ENCODE peak calls at places on chromosomes 12 and 14, in six cellular contexts. H is neuronal stem cell, Z is mesendoderm, N is mesenchymal stem cell, P is IMR-90, O is H1. A is an unnamed sample.

GRCh38 chr12:15978431-15978950 is 67.4 kb downstream of the DERA start:
- DNase-seq in H (no peak), Z (peak), N (peak), P (peak), O (no peak), A (no peak)

GRCh38 chr14:77125275-77126073 is 16.1 kb downstream of the ZDHHC22 start:
- DNase-seq in P (no peak), O (no peak), Z (peak), N (no peak), H (no peak), A (peak)

GRCh38 chr12:77166711-77167110 is 101.3 kb upstream of the E2F7 start:
- DNase-seq in Z (no peak), N (no peak), O (no peak), P (no peak), H (no peak), A (no peak)

GRCh38 chr14:53156238-53156637 is 3.1 kb upstream of the DDHD1 start:
- DNase-seq in Z (no peak), H (no peak), O (no peak), P (no peak), N (no peak), A (no peak)

GRCh38 chr12:4449862-4450222 is 4.2 kb upstream of the FGF6 start:
- DNase-seq in Z (no peak), O (no peak), H (no peak), P (no peak), N (no peak), A (no peak)

GRCh38 chr14:59346796-59347510 is 118.2 kb downstream of the GPR135 start:
- DNase-seq in H (no peak), P (peak), O (no peak), N (peak), Z (no peak), A (no peak)

GRCh38 chr12:57089259-57090245 is 638 bp downstream of the NAB2 start:
- DNase-seq in P (peak), H (no peak), N (peak), Z (peak), O (no peak), A (no peak)

GRCh38 chr12:55659486-55660385 is 23.0 kb downstream of the OR10P1 start:
- DNase-seq in Z (peak), O (no peak), N (peak), H (no peak), P (peak), A (no peak)

GRCh38 chr12:124369055-124369900 is 74.4 kb downstream of the RFLNA start:
- DNase-seq in P (peak), H (no peak), N (peak), Z (no peak), O (no peak), A (no peak)

GRCh38 chr14:50052517-50052916 is 63.9 kb downstream of the VCPKMT start:
- DNase-seq in N (no peak), O (no peak), P (no peak), H (no peak), Z (no peak), A (no peak)

GRCh38 chr14:52553002-52553670 is 500 bp downstream of the GPR137C start:
- DNase-seq in H (no peak), P (no peak), N (peak), O (no peak), Z (peak), A (peak)

GRCh38 chr12:53265783-53266182 is 2.3 kb upstream of the ESPL1 start:
- DNase-seq in O (no peak), N (no peak), H (no peak), Z (no peak), P (no peak), A (no peak)

GRCh38 chr14:99322731-99323599 is 51.0 kb upstream of the BCL11B start:
- DNase-seq in Z (no peak), N (no peak), H (no peak), O (no peak), P (no peak), A (no peak)

GRCh38 chr12:79127268-79127895 is 262.8 kb downstream of the SYT1 start:
- DNase-seq in N (peak), Z (no peak), P (peak), O (no peak), H (no peak), A (no peak)

GRCh38 chr12:92466391-92467305 is 236.1 kb upstream of the PLEKHG7 start:
- DNase-seq in H (peak), O (peak), Z (peak), P (peak), N (peak), A (peak)

GRCh38 chr14:104685998-104686610 is 3.3 kb upstream of the INF2 start:
- DNase-seq in O (no peak), N (no peak), P (no peak), H (no peak), Z (no peak), A (no peak)

GRCh38 chr14:96105921-96106441 is 66.8 kb downstream of the C14orf132 start:
- DNase-seq in Z (no peak), N (no peak), H (no peak), O (no peak), P (no peak), A (no peak)
- H3K4ac ChIP-seq in Z (no peak), N (no peak), H (no peak), O (no peak), P (peak), A (no peak)

DNA sequence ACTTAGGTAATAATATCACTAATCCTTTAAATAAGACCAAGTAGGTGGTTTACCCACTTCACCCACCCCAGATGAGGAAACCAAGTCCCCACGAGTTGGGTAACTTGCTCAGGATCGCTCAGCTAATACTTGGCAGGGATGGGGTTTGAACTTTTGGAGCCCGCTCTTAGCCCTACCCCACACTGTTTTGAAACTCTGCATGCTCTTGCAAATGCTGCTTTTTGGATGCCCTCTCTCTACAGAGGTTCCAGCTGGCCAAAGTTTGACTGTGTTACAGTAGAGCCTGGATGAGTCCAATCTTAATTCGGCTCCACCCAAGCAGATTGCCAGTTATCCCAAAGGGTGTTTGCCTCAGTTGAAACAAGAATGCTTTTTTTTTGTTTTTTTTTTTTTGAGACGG is 6.8 kb downstream of the PLEKHG3 start:
- DNase-seq in H (no peak), N (no peak), Z (no peak), O (no peak), P (no peak), A (no peak)
- H3K4ac ChIP-seq in H (no peak), N (no peak), Z (no peak), O (no peak), P (no peak), A (no peak)

GRCh38 chr12:31588976-31589375 is 2.0 kb downstream of the DENND5B start:
- DNase-seq in H (no peak), P (no peak), N (peak), Z (no peak), O (no peak), A (no peak)

GRCh38 chr12:31589582-31589895 is 1.4 kb downstream of the DENND5B start:
- DNase-seq in Z (no peak), N (no peak), O (no peak), H (no peak), P (no peak), A (no peak)

GRCh38 chr12:31591308-31591901 is 469 bp upstream of the DENND5B start:
- DNase-seq in P (no peak), O (no peak), H (no peak), N (peak), Z (peak), A (peak)

GRCh38 chr12:31589896-31590729 is 823 bp downstream of the DENND5B start:
- DNase-seq in O (no peak), N (peak), Z (peak), P (peak), H (peak), A (peak)

GRCh38 chr12:31590730-31591307 is at the start of gene DENND5B:
- DNase-seq in N (peak), H (peak), P (peak), O (no peak), Z (peak), A (peak)
- H3K4ac ChIP-seq in N (peak), H (no peak), P (peak), O (no peak), Z (peak), A (no peak)

GRCh38 chr12:46371718-46372130 is 849 bp downstream of the SLC38A2 start:
- DNase-seq in O (no peak), H (no peak), Z (peak), P (peak), N (peak), A (no peak)
- H3K4ac ChIP-seq in O (peak), H (peak), Z (peak), P (peak), N (peak), A (peak)

A was measured in H9.